ENCODE peak calls at places on chromosomes 2 and 18, in five cellular contexts. T is activated CD8-positive, alpha-beta memory T cell treated with anti-CD3 and anti-CD28 coated beads, Interleukin-2, amount 50 U/mL, for 4 hours; X is LoVo; O is left ventricle myocardium inferior; S is MM.1S. C is an unnamed sample.

GRCh38 chr2:105361132-105361889 is 24.0 kb downstream of the C2orf49 start:
- DNase-seq in S (no peak), X (no peak), O (no peak), T (peak), C (no peak)

GRCh38 chr2:46780801-46781445 is 134.7 kb downstream of the MCFD2 start:
- DNase-seq in X (no peak), O (peak), T (no peak), S (no peak), C (peak)

GRCh38 chr2:2933421-2933820 is 444.2 kb downstream of the EIPR1 start:
- DNase-seq in O (no peak), S (no peak), T (no peak), X (no peak), C (no peak)

GRCh38 chr2:28286678-28287077 is 106.0 kb upstream of the FOSL2 start:
- DNase-seq in S (no peak), X (no peak), T (no peak), O (no peak), C (peak)

GRCh38 chr2:169260846-169261245 is 101.5 kb downstream of the LRP2 start:
- DNase-seq in T (no peak), S (no peak), X (no peak), O (no peak), C (no peak)

GRCh38 chr18:58268849-58269248 is 224.8 kb downstream of the NEDD4L start:
- DNase-seq in S (no peak), T (no peak), O (no peak), X (peak), C (no peak)

GRCh38 chr2:54461251-54461650 is 5.1 kb downstream of the SPTBN1 start:
- DNase-seq in X (no peak), T (no peak), S (no peak), O (no peak), C (peak)

GRCh38 chr2:126788113-126788512 is 110.6 kb upstream of the TEX51 start:
- DNase-seq in O (no peak), S (no peak), T (no peak), X (no peak), C (no peak)

GRCh38 chr2:14358774-14359173 is 273.7 kb upstream of the LRATD1 start:
- DNase-seq in X (no peak), S (no peak), O (no peak), T (no peak), C (no peak)

GRCh38 chr2:54524236-54524991 is 68.3 kb downstream of the SPTBN1 start:
- DNase-seq in O (no peak), S (peak), T (no peak), X (peak), C (peak)

GRCh38 chr2:1736997-1737480 is 7.3 kb downstream of the PXDN start:
- DNase-seq in S (no peak), T (no peak), O (no peak), X (no peak), C (peak)

GRCh38 chr18:37717656-37718055 is 152.1 kb upstream of the CELF4 start:
- DNase-seq in O (no peak), X (no peak), S (no peak), T (no peak), C (no peak)

GRCh38 chr18:68564348-68564747 is 150.6 kb downstream of the TMX3 start:
- DNase-seq in X (no peak), O (no peak), S (no peak), T (no peak), C (no peak)

GRCh38 chr2:160482673-160483072 is 10.9 kb downstream of the RBMS1 start:
- DNase-seq in O (no peak), X (no peak), S (no peak), T (no peak), C (no peak)

GRCh38 chr2:226351711-226352110 is 447.9 kb downstream of the IRS1 start:
- DNase-seq in O (no peak), T (no peak), S (no peak), X (no peak), C (no peak)

GRCh38 chr2:239778861-239779591 is 246.1 kb downstream of the NDUFA10 start:
- DNase-seq in S (no peak), T (no peak), O (no peak), X (no peak), C (peak)

GRCh38 chr2:12727641-12728040 is 10.9 kb downstream of the TRIB2 start:
- DNase-seq in T (no peak), X (no peak), S (no peak), O (no peak), C (no peak)

GRCh38 chr2:127771756-127772155 is 39.2 kb downstream of the WDR33 start:
- DNase-seq in T (no peak), X (no peak), O (no peak), S (no peak), C (peak)

GRCh38 chr18:30997223-30997622 is 45.3 kb downstream of the DSC3 start:
- DNase-seq in S (no peak), T (no peak), X (no peak), O (no peak), C (no peak)

GRCh38 chr2:45192991-45193390 is 183.7 kb upstream of the SIX2 start:
- DNase-seq in T (no peak), S (no peak), X (no peak), O (no peak), C (no peak)

GRCh38 chr2:13745324-13745723 is 887.2 kb upstream of the LRATD1 start:
- DNase-seq in T (no peak), X (no peak), S (no peak), O (no peak), C (no peak)

GRCh38 chr2:240925576-240926515 is 19.7 kb downstream of the CROCC2 start:
- DNase-seq in S (no peak), O (peak), T (peak), X (no peak), C (peak)

GRCh38 chr2:36780231-36780808 is 83.8 kb downstream of the VIT start:
- DNase-seq in S (peak), T (no peak), X (peak), O (no peak), C (peak)

GRCh38 chr2:212145111-212145510 is 393.5 kb downstream of the ERBB4 start:
- DNase-seq in X (no peak), O (no peak), T (no peak), S (no peak), C (peak)

GRCh38 chr2:110650346-110650745 is 27.5 kb downstream of the BUB1 start:
- DNase-seq in X (no peak), T (no peak), S (no peak), O (no peak), C (no peak)

GRCh38 chr2:54801422-54801821 is 78.0 kb downstream of the EML6 start:
- DNase-seq in T (no peak), S (no peak), X (no peak), O (no peak), C (no peak)

GRCh38 chr2:26971911-26972786 is 1.7 kb downstream of the MAPRE3 start:
- DNase-seq in X (no peak), S (no peak), O (no peak), T (no peak), C (no peak)

GRCh38 chr2:128809256-128809636 is 490.6 kb upstream of the HS6ST1 start:
- DNase-seq in O (no peak), S (no peak), X (no peak), T (no peak), C (no peak)

GRCh38 chr18:35174093-35174731 is 66.6 kb upstream of the ZNF397 start:
- DNase-seq in X (no peak), T (no peak), O (no peak), S (peak), C (no peak)

GRCh38 chr2:28695245-28695647 is 56.4 kb upstream of the PPP1CB start:
- DNase-seq in T (no peak), X (no peak), O (no peak), S (no peak), C (no peak)

GRCh38 chr2:197076652-197077051 is 150.1 kb upstream of the PGAP1 start:
- DNase-seq in T (no peak), O (no peak), S (no peak), X (no peak), C (no peak)

GRCh38 chr2:117832905-117833613 is 18.6 kb downstream of the DDX18 start:
- DNase-seq in O (no peak), S (no peak), T (no peak), X (no peak), C (peak)

GRCh38 chr2:74457549-74458131 is 598 bp upstream of the WBP1 start:
- DNase-seq in X (peak), S (peak), T (peak), O (peak), C (no peak)

GRCh38 chr2:226611944-226612318 is 187.7 kb downstream of the IRS1 start:
- DNase-seq in X (peak), S (no peak), O (no peak), T (no peak), C (peak)

GRCh38 chr2:47225061-47225783 is 70.1 kb upstream of the STPG4 start:
- DNase-seq in O (peak), X (peak), S (no peak), T (no peak), C (no peak)

GRCh38 chr18:25866331-25866730 is 224.1 kb downstream of the SS18 start:
- DNase-seq in O (no peak), X (no peak), T (no peak), S (no peak), C (no peak)

GRCh38 chr2:183456177-183456576 is 331.9 kb downstream of the NUP35 start:
- DNase-seq in X (no peak), S (no peak), T (no peak), O (no peak), C (no peak)

GRCh38 chr2:240200230-240201051 is 60.0 kb upstream of the OTOS start:
- DNase-seq in S (peak), T (no peak), X (no peak), O (no peak), C (peak)

GRCh38 chr2:6846540-6846939 is 19.2 kb downstream of the CMPK2 start:
- DNase-seq in O (no peak), S (no peak), X (no peak), T (no peak), C (no peak)